ENCODE peak calls at places on chromosomes 11 and 22, in seven cellular contexts. U is H9, X is body of pancreas, F is MM.1S, L is fibroblast of mammary gland, J is dorsolateral prefrontal cortex, C is sigmoid colon. N is an unnamed sample.

GRCh38 chr11:74159642-74160041 is 11.2 kb downstream of the C2CD3 start:
- DNase-seq in U (no peak), X (no peak), F (no peak), L (no peak), J (no peak), C (no peak), N (no peak)

GRCh38 chr11:33060271-33060670 is 20.9 kb downstream of the TCP11L1 start:
- DNase-seq in U (no peak), X (no peak), F (no peak), L (no peak), J (no peak), C (no peak), N (no peak)

GRCh38 chr11:71311928-71312510 is 59.6 kb upstream of the SHANK2 start:
- DNase-seq in U (peak), X (no peak), F (no peak), L (no peak), J (no peak), C (peak), N (no peak)

GRCh38 chr22:46858181-46858771 is 95.8 kb downstream of the TBC1D22A start:
- DNase-seq in U (no peak), X (no peak), F (no peak), L (no peak), J (no peak), C (no peak), N (no peak)

GRCh38 chr11:26377619-26378018 is 45.7 kb downstream of the ANO3 start:
- DNase-seq in U (no peak), X (no peak), F (no peak), L (no peak), J (no peak), C (no peak), N (no peak)

GRCh38 chr11:19924321-19925115 is 211.9 kb downstream of the NAV2 start:
- DNase-seq in U (no peak), X (no peak), F (no peak), L (no peak), J (no peak), C (no peak), N (no peak)

GRCh38 chr22:30824096-30824495 is 129.4 kb downstream of the OSBP2 start:
- DNase-seq in U (no peak), X (no peak), F (no peak), L (no peak), J (no peak), C (peak), N (no peak)

GRCh38 chr11:9039194-9039593 is 35.4 kb upstream of the NRIP3 start:
- DNase-seq in U (no peak), X (no peak), F (no peak), L (peak), J (no peak), C (no peak), N (peak)

GRCh38 chr11:37571248-37571647 is 973.2 kb upstream of the RAG2 start:
- DNase-seq in U (no peak), X (no peak), F (no peak), L (no peak), J (no peak), C (no peak), N (no peak)

GRCh38 chr11:134529212-134530096 is 117.4 kb upstream of the B3GAT1 start:
- DNase-seq in U (peak), X (no peak), F (no peak), L (no peak), J (peak), C (peak), N (no peak)

GRCh38 chr11:95608093-95608492 is 181.5 kb downstream of the FAM76B start:
- DNase-seq in U (no peak), X (no peak), F (no peak), L (no peak), J (no peak), C (no peak), N (no peak)

GRCh38 chr11:121723261-121723741 is 270.5 kb upstream of the SORL1-AS1 start:
- DNase-seq in U (peak), X (peak), F (no peak), L (peak), J (peak), C (peak), N (no peak)

GRCh38 chr11:47179655-47179991 is 2.9 kb upstream of the ARFGAP2 start:
- DNase-seq in U (peak), X (peak), F (peak), L (peak), J (no peak), C (no peak), N (no peak)

GRCh38 chr11:1382831-1383607 is 6.7 kb upstream of the BRSK2 start:
- DNase-seq in U (peak), X (peak), F (peak), L (peak), J (peak), C (peak), N (no peak)

GRCh38 chr11:6629892-6630631 is 10.8 kb upstream of the TPP1 start:
- DNase-seq in U (peak), X (peak), F (no peak), L (no peak), J (no peak), C (no peak), N (no peak)

GRCh38 chr22:44495629-44496028 is 2.4 kb downstream of the RTL6 start:
- DNase-seq in U (no peak), X (no peak), F (no peak), L (no peak), J (no peak), C (no peak), N (no peak)

GRCh38 chr22:35349368-35349703 is 31.6 kb upstream of the HMOX1 start:
- DNase-seq in U (no peak), X (peak), F (no peak), L (no peak), J (no peak), C (no peak), N (no peak)

GRCh38 chr11:797300-798092 is 585 bp downstream of the SLC25A22 start:
- DNase-seq in U (peak), X (peak), F (peak), L (peak), J (peak), C (peak), N (no peak)

GRCh38 chr11:100855466-100856067 is 168.5 kb downstream of the ARHGAP42 start:
- DNase-seq in U (no peak), X (no peak), F (peak), L (peak), J (no peak), C (no peak), N (no peak)

GRCh38 chr11:38788591-38788990 is 2190.6 kb upstream of the RAG2 start:
- DNase-seq in U (no peak), X (no peak), F (no peak), L (no peak), J (no peak), C (no peak), N (no peak)

GRCh38 chr11:2399488-2400068 is 972 bp upstream of the TSSC4 start:
- DNase-seq in U (peak), X (no peak), F (peak), L (peak), J (no peak), C (no peak), N (no peak)

GRCh38 chr11:2400069-2400760 is at the start of gene TSSC4:
- DNase-seq in U (peak), X (peak), F (peak), L (peak), J (peak), C (peak), N (peak)

GRCh38 chr11:2400761-2401435 is 348 bp downstream of the TSSC4 start:
- DNase-seq in U (no peak), X (no peak), F (no peak), L (no peak), J (no peak), C (no peak), N (no peak)

GRCh38 chr11:2397005-2397404 is 3.5 kb upstream of the TSSC4 start:
- DNase-seq in U (no peak), X (no peak), F (no peak), L (no peak), J (no peak), C (no peak), N (no peak)

DNA sequence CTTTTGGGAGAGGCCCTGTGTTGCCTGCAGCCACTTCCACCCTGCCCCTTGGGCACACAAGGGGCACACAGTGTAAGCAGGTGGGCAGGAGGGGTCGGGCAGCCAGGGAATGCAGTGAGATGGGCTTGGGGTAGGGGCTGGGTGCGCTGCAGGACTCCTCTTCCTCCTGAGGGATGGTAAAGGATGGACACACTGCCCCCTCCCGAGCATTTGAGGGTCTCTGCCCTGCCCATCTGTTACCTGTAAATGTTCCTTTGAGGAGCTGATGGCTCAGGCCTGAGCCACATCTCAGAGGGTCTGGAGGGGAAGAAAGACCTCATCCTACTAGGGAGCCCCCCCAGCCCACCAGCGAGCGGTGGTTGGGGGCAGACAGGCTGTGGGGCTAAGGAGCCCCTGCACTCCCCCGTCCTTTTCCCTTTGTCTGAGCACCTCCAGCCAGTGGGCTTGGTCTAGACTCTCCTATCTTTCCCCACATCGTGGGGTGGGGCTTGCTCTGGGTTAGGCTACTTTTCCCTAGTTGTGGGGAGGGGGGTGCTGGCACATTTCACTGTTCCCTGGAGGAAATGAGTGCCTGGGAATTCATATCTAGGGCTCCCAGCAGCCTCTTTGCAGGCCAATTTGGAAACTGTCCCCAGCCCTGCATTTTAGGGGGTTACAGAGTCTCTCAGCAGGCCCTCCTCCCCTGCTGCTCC is 1.7 kb upstream of the TSSC4 start:
- DNase-seq in U (no peak), X (no peak), F (no peak), L (no peak), J (no peak), C (no peak), N (no peak)
- TF ChIP-seq CTCF in U (no peak), X (no peak), F (no peak), L (peak), J (no peak), C (no peak), N (no peak)

DNA sequence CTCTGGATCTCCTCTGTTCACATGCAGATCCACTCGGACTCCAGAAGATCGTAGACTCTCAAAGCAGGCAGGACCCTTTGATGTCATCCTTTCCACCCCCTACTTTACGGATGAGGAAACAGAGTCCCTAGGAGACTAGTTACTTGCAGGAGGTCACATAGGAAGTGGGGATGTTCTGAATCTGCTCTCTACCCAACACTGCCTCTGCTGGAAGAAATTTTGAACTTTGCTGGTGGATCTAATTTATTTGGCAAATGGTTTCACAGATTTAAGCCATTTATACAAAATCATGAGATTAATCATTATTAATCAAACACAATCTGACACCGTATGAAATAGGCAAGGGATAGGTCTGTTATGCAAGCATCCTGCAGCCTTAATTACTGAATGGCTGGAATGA is 55.0 kb upstream of the USP47 start:
- DNase-seq in U (no peak), X (no peak), F (peak), L (peak), J (no peak), C (no peak), N (no peak)
- TF ChIP-seq CTCF in U (peak), X (peak), F (peak), L (peak), J (peak), C (no peak), N (peak)

GRCh38 chr22:38440747-38441350 is 14.2 kb downstream of the KCNJ4 start:
- DNase-seq in U (no peak), X (no peak), F (no peak), L (no peak), J (no peak), C (no peak), N (no peak)
- TF ChIP-seq CTCF in U (no peak), X (no peak), F (no peak), L (no peak), J (no peak), C (no peak), N (no peak)

GRCh38 chr11:64251986-64252837 is 882 bp downstream of the PLCB3 start:
- DNase-seq in U (no peak), X (peak), F (no peak), L (no peak), J (no peak), C (peak), N (no peak)
- TF ChIP-seq CTCF in U (peak), X (peak), F (peak), L (peak), J (no peak), C (peak), N (peak)

GRCh38 chr11:27383645-27384044 is 20.6 kb upstream of the CCDC34 start:
- DNase-seq in U (no peak), X (no peak), F (no peak), L (no peak), J (no peak), C (no peak), N (no peak)
- TF ChIP-seq CTCF in U (no peak), X (no peak), F (no peak), L (no peak), J (no peak), C (no peak), N (no peak)

N was measured in epithelial cell of proximal tubule.